ENCODE peak calls at places on chromosomes 3 and 15, in nine cellular contexts. One of them, this sample, is unnamed.

GRCh38 chr15:100206643-100207042 is 135.1 kb downstream of the ADAMTS17 start:
- DNase-seq in SW480: no peak
- DNase-seq in foreskin melanocyte: no peak
- DNase-seq in NCI-H460: no peak
- DNase-seq in left ventricle myocardium inferior: no peak
- DNase-seq in COR-L47: no peak
- DNase-seq in NCI-H1105: no peak
- DNase-seq in Panc1: no peak
- DNase-seq in NCI-H1694: no peak
- DNase-seq in this sample: no peak

GRCh38 chr15:40754574-40754882 is 526 bp downstream of the RMDN3 start:
- DNase-seq in Panc1: no peak
- DNase-seq in NCI-H1694: no peak
- DNase-seq in SW480: peak; percentile 19
- DNase-seq in NCI-H460: no peak
- DNase-seq in NCI-H1105: no peak
- DNase-seq in COR-L47: no peak
- DNase-seq in left ventricle myocardium inferior: no peak
- DNase-seq in foreskin melanocyte: no peak
- DNase-seq in this sample: no peak

GRCh38 chr3:29240248-29240647 is 40.6 kb upstream of the RBMS3 start:
- DNase-seq in SW480: no peak
- DNase-seq in NCI-H1694: no peak
- DNase-seq in NCI-H460: no peak
- DNase-seq in foreskin melanocyte: peak; percentile 60
- DNase-seq in COR-L47: no peak
- DNase-seq in NCI-H1105: no peak
- DNase-seq in Panc1: no peak
- DNase-seq in left ventricle myocardium inferior: no peak
- DNase-seq in this sample: peak; percentile 18

GRCh38 chr3:127674099-127674792 is 1.5 kb downstream of the ABTB1 start:
- DNase-seq in SW480: no peak
- DNase-seq in NCI-H1694: no peak
- DNase-seq in NCI-H460: no peak
- DNase-seq in foreskin melanocyte: no peak
- DNase-seq in NCI-H1105: no peak
- DNase-seq in COR-L47: no peak
- DNase-seq in left ventricle myocardium inferior: peak; percentile 12
- DNase-seq in Panc1: no peak
- DNase-seq in this sample: no peak

GRCh38 chr3:109059289-109059688 is 58.6 kb downstream of the MORC1 start:
- DNase-seq in NCI-H460: no peak
- DNase-seq in left ventricle myocardium inferior: no peak
- DNase-seq in foreskin melanocyte: no peak
- DNase-seq in NCI-H1105: no peak
- DNase-seq in Panc1: no peak
- DNase-seq in SW480: no peak
- DNase-seq in COR-L47: no peak
- DNase-seq in NCI-H1694: no peak
- DNase-seq in this sample: no peak

GRCh38 chr3:151537751-151538150 is 76.9 kb upstream of the IGSF10 start:
- DNase-seq in NCI-H460: no peak
- DNase-seq in Panc1: no peak
- DNase-seq in foreskin melanocyte: no peak
- DNase-seq in left ventricle myocardium inferior: no peak
- DNase-seq in NCI-H1694: no peak
- DNase-seq in SW480: no peak
- DNase-seq in COR-L47: no peak
- DNase-seq in NCI-H1105: no peak
- DNase-seq in this sample: no peak

GRCh38 chr3:99703535-99703934 is 65.1 kb downstream of the COL8A1 start:
- DNase-seq in left ventricle myocardium inferior: no peak
- DNase-seq in SW480: no peak
- DNase-seq in NCI-H1694: no peak
- DNase-seq in Panc1: no peak
- DNase-seq in NCI-H460: no peak
- DNase-seq in COR-L47: no peak
- DNase-seq in NCI-H1105: no peak
- DNase-seq in foreskin melanocyte: no peak
- DNase-seq in this sample: no peak

GRCh38 chr3:116707531-116707930 is 2.0 kb upstream of the TUSC7 start:
- DNase-seq in left ventricle myocardium inferior: no peak
- DNase-seq in Panc1: no peak
- DNase-seq in COR-L47: no peak
- DNase-seq in NCI-H460: no peak
- DNase-seq in SW480: no peak
- DNase-seq in NCI-H1105: no peak
- DNase-seq in NCI-H1694: no peak
- DNase-seq in foreskin melanocyte: no peak
- DNase-seq in this sample: no peak

GRCh38 chr3:111238896-111239295 is 167.3 kb downstream of the NECTIN3 start:
- DNase-seq in SW480: no peak
- DNase-seq in foreskin melanocyte: no peak
- DNase-seq in NCI-H1694: no peak
- DNase-seq in COR-L47: no peak
- DNase-seq in left ventricle myocardium inferior: no peak
- DNase-seq in NCI-H1105: no peak
- DNase-seq in Panc1: no peak
- DNase-seq in NCI-H460: no peak
- DNase-seq in this sample: no peak

GRCh38 chr15:81859737-81860516 is 185.9 kb downstream of the MEX3B start:
- DNase-seq in left ventricle myocardium inferior: no peak
- DNase-seq in foreskin melanocyte: no peak
- DNase-seq in COR-L47: peak; percentile 80
- DNase-seq in NCI-H1105: peak; percentile 51
- DNase-seq in Panc1: no peak
- DNase-seq in NCI-H1694: no peak
- DNase-seq in NCI-H460: no peak
- DNase-seq in SW480: no peak
- DNase-seq in this sample: no peak

GRCh38 chr15:34065261-34065660 is 26.3 kb upstream of the AVEN start:
- DNase-seq in COR-L47: no peak
- DNase-seq in NCI-H1694: no peak
- DNase-seq in foreskin melanocyte: no peak
- DNase-seq in SW480: no peak
- DNase-seq in NCI-H460: no peak
- DNase-seq in Panc1: no peak
- DNase-seq in left ventricle myocardium inferior: no peak
- DNase-seq in NCI-H1105: no peak
- DNase-seq in this sample: no peak

GRCh38 chr3:192122832-192123594 is 604.3 kb downstream of the FGF12 start:
- DNase-seq in NCI-H1694: no peak
- DNase-seq in SW480: no peak
- DNase-seq in NCI-H1105: no peak
- DNase-seq in foreskin melanocyte: no peak
- DNase-seq in COR-L47: no peak
- DNase-seq in NCI-H460: no peak
- DNase-seq in left ventricle myocardium inferior: no peak
- DNase-seq in Panc1: no peak
- DNase-seq in this sample: no peak

GRCh38 chr3:135135445-135135844 is 340.4 kb downstream of the EPHB1 start:
- DNase-seq in NCI-H1694: no peak
- DNase-seq in Panc1: no peak
- DNase-seq in NCI-H460: no peak
- DNase-seq in left ventricle myocardium inferior: no peak
- DNase-seq in COR-L47: no peak
- DNase-seq in foreskin melanocyte: no peak
- DNase-seq in SW480: no peak
- DNase-seq in NCI-H1105: no peak
- DNase-seq in this sample: no peak

GRCh38 chr3:178971614-178972013 is 100.0 kb downstream of the ZMAT3 start:
- DNase-seq in left ventricle myocardium inferior: no peak
- DNase-seq in COR-L47: no peak
- DNase-seq in foreskin melanocyte: no peak
- DNase-seq in Panc1: no peak
- DNase-seq in SW480: no peak
- DNase-seq in NCI-H460: no peak
- DNase-seq in NCI-H1694: no peak
- DNase-seq in NCI-H1105: no peak
- DNase-seq in this sample: peak; percentile 36

GRCh38 chr3:182909318-182910040 is 70.9 kb downstream of the DCUN1D1 start:
- DNase-seq in NCI-H1105: no peak
- DNase-seq in Panc1: no peak
- DNase-seq in NCI-H460: no peak
- DNase-seq in NCI-H1694: peak; percentile 30
- DNase-seq in COR-L47: peak; percentile 17
- DNase-seq in SW480: peak; percentile 22
- DNase-seq in left ventricle myocardium inferior: no peak
- DNase-seq in foreskin melanocyte: no peak
- DNase-seq in this sample: no peak

GRCh38 chr15:89401636-89402252 is 67.1 kb upstream of the POLG start:
- DNase-seq in left ventricle myocardium inferior: no peak
- DNase-seq in SW480: no peak
- DNase-seq in NCI-H1105: no peak
- DNase-seq in foreskin melanocyte: no peak
- DNase-seq in COR-L47: no peak
- DNase-seq in Panc1: no peak
- DNase-seq in NCI-H460: peak; percentile 23
- DNase-seq in NCI-H1694: no peak
- DNase-seq in this sample: no peak

GRCh38 chr15:40307421-40308165 is at the start of gene PLCB2:
- DNase-seq in SW480: no peak
- DNase-seq in left ventricle myocardium inferior: peak; percentile 44
- DNase-seq in NCI-H1105: no peak
- DNase-seq in Panc1: no peak
- DNase-seq in COR-L47: peak; percentile 3
- DNase-seq in NCI-H460: no peak
- DNase-seq in NCI-H1694: no peak
- DNase-seq in foreskin melanocyte: peak; percentile 43
- DNase-seq in this sample: peak; percentile 5

GRCh38 chr3:71791634-71792033 is 6.7 kb upstream of the PROK2 start:
- DNase-seq in left ventricle myocardium inferior: no peak
- DNase-seq in Panc1: no peak
- DNase-seq in NCI-H1694: no peak
- DNase-seq in NCI-H460: no peak
- DNase-seq in NCI-H1105: no peak
- DNase-seq in foreskin melanocyte: no peak
- DNase-seq in COR-L47: no peak
- DNase-seq in SW480: no peak
- DNase-seq in this sample: no peak

GRCh38 chr3:170137971-170138370 is 43.6 kb downstream of the PHC3 start:
- DNase-seq in SW480: no peak
- DNase-seq in foreskin melanocyte: no peak
- DNase-seq in NCI-H1694: no peak
- DNase-seq in COR-L47: no peak
- DNase-seq in Panc1: no peak
- DNase-seq in NCI-H460: no peak
- DNase-seq in left ventricle myocardium inferior: no peak
- DNase-seq in NCI-H1105: no peak
- DNase-seq in this sample: no peak

GRCh38 chr3:38551026-38551832 is 55.1 kb downstream of the EXOG start:
- DNase-seq in foreskin melanocyte: no peak
- DNase-seq in NCI-H1694: no peak
- DNase-seq in NCI-H460: no peak
- DNase-seq in left ventricle myocardium inferior: no peak
- DNase-seq in COR-L47: no peak
- DNase-seq in NCI-H1105: no peak
- DNase-seq in Panc1: no peak
- DNase-seq in SW480: no peak
- DNase-seq in this sample: no peak

GRCh38 chr15:101504866-101505609 is 15.5 kb upstream of the PCSK6 start:
- DNase-seq in NCI-H460: no peak
- DNase-seq in Panc1: no peak
- DNase-seq in NCI-H1105: no peak
- DNase-seq in left ventricle myocardium inferior: no peak
- DNase-seq in NCI-H1694: no peak
- DNase-seq in foreskin melanocyte: no peak
- DNase-seq in SW480: no peak
- DNase-seq in COR-L47: no peak
- DNase-seq in this sample: no peak

GRCh38 chr3:194485471-194485875 is 1.3 kb downstream of the ATP13A3 start:
- DNase-seq in NCI-H460: no peak
- DNase-seq in left ventricle myocardium inferior: no peak
- DNase-seq in foreskin melanocyte: no peak
- DNase-seq in NCI-H1694: no peak
- DNase-seq in COR-L47: no peak
- DNase-seq in SW480: peak; percentile 56
- DNase-seq in NCI-H1105: no peak
- DNase-seq in Panc1: no peak
- DNase-seq in this sample: peak; percentile 44

GRCh38 chr3:179451335-179452165 is at the start of gene GNB4:
- DNase-seq in left ventricle myocardium inferior: peak; percentile 89
- DNase-seq in NCI-H1105: peak; percentile 78
- DNase-seq in COR-L47: peak; percentile 91
- DNase-seq in NCI-H1694: peak; percentile 38
- DNase-seq in foreskin melanocyte: peak; percentile 80
- DNase-seq in SW480: no peak
- DNase-seq in Panc1: no peak
- DNase-seq in NCI-H460: peak; percentile 62
- DNase-seq in this sample: peak; percentile 63

GRCh38 chr15:57323806-57324589 is 52.3 kb upstream of the CGNL1 start:
- DNase-seq in NCI-H460: peak; percentile 93
- DNase-seq in NCI-H1105: no peak
- DNase-seq in Panc1: no peak
- DNase-seq in SW480: peak; percentile 71
- DNase-seq in NCI-H1694: no peak
- DNase-seq in COR-L47: peak; percentile 95
- DNase-seq in foreskin melanocyte: no peak
- DNase-seq in left ventricle myocardium inferior: peak; percentile 10
- DNase-seq in this sample: no peak

This sample was measured in SW 1271.